ENCODE peak calls at places on chromosome 13, in eight cellular contexts. W is left ventricle myocardium inferior, R is uterus, N is endodermal cell, Z is fibroblast of lung, A is cardiac muscle cell, I is upper lobe of right lung, Q is left lung. H is an unnamed sample. For H3K4me1, the result is how much of the 10 kb centered on the place peaks cover.

GRCh38 chr13:30165791-30166190 is 141.6 kb downstream of the KATNAL1 start:
- DNase-seq in W (no peak), R (no peak), N (no peak), Z (no peak), A (peak), I (no peak), Q (no peak), H (peak)

GRCh38 chr13:70249332-70250064 is 141.2 kb upstream of the KLHL1 start:
- DNase-seq in W (no peak), R (no peak), N (peak), Z (peak), A (peak), I (no peak), Q (no peak), H (no peak)

GRCh38 chr13:85528578-85529215 is 270.5 kb downstream of the SLITRK6 start:
- DNase-seq in W (no peak), R (no peak), N (no peak), Z (peak), A (no peak), I (no peak), Q (no peak), H (no peak)

GRCh38 chr13:27822873-27823311 is 30.6 kb downstream of the GSX1 start:
- DNase-seq in W (no peak), R (no peak), N (no peak), Z (peak), A (peak), I (no peak), Q (no peak), H (no peak)

GRCh38 chr13:60733933-60734332 is 336.9 kb downstream of the TDRD3 start:
- DNase-seq in W (no peak), R (no peak), N (no peak), Z (no peak), A (no peak), I (no peak), Q (no peak), H (no peak)

GRCh38 chr13:104831823-104832222 is 1703.6 kb downstream of the EFNB2 start:
- DNase-seq in W (no peak), R (no peak), N (no peak), Z (no peak), A (no peak), I (no peak), Q (no peak), H (no peak)

GRCh38 chr13:97372929-97373328 is 61.0 kb upstream of the RAP2A start:
- DNase-seq in W (no peak), R (no peak), N (no peak), Z (no peak), A (no peak), I (no peak), Q (no peak), H (no peak)

GRCh38 chr13:49669735-49670309 is 21.5 kb downstream of the EBPL start:
- DNase-seq in W (no peak), R (no peak), N (peak), Z (peak), A (peak), I (no peak), Q (no peak), H (no peak)

GRCh38 chr13:32423592-32423991 is 4.3 kb downstream of the N4BP2L1 start:
- DNase-seq in W (no peak), R (no peak), N (no peak), Z (no peak), A (no peak), I (no peak), Q (no peak), H (no peak)

GRCh38 chr13:92745233-92745632 is 481.4 kb upstream of the GPC6 start:
- DNase-seq in W (no peak), R (no peak), N (no peak), Z (no peak), A (no peak), I (no peak), Q (no peak), H (no peak)

DNA sequence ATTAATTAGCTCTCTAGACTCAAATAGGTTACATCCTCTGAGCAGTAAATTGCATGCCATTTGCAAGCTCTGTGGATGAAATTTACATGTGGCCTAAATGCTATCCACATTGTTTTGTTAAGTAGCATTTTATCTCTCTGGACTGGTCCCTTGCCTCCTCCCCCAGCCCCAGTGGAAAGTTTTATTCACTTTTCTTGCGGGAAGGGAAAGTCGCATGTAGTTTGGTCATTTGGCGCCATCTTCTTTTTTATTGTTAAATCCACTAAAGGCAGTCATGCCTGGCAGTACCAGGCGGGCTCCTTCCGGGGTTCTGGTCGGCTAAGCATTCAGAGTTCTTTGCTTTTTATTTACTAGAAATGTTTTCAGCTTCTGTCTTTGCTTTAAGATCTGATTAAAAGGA is 188.7 kb downstream of the TM9SF2 start:
- DNase-seq in W (no peak), R (no peak), N (peak), Z (no peak), A (no peak), I (no peak), Q (no peak), H (no peak)
- H3K4me1 ChIP-seq in W (under half), R (under half), N (under half), Z (under half), A (under half), I (under half), Q (under half), H (under half)

DNA sequence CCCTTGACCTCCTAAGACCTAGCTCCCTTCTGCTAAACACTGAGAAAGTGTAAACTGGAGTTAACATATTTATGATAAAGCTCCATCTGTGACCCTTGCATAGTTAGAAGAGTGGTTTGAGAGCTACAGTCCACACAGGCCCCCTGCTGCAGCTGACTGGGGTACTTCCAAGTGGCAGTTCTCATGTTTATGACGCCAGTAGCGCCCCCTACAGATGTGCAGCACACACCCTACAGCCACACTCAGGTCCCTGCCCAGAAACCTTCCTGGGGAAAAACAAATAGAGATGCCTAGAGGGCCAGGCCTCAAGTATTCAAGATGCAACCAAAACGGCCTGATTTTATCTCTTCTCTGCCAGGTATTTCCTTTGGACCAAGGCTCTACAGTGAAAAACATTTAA is 553.2 kb downstream of the EFNB2 start:
- DNase-seq in W (no peak), R (no peak), N (peak), Z (no peak), A (no peak), I (no peak), Q (no peak), H (no peak)
- TF ChIP-seq CTCF in W (no peak), R (no peak), N (peak), Z (no peak), A (peak), I (no peak), Q (no peak), H (no peak)

DNA sequence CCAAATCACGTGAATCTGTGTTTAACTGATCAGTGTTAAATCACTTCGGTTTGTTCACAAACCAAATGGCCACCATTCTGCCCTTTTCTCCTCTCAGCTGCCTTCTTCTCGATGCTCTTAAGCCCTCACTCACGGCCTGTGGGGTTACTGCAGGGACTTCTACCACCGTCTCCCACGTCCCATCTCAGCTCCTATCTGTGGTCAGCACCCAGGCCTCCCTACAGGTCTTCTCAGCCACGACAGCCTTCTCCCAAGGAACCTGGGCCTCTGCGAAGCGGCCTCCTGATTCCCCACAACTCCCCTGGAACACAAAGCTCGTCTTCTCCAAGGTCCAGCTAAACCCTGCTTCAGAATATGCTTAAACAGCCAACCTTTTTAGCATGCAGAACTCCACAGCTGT is 103.8 kb downstream of the COL4A2 start:
- DNase-seq in W (no peak), R (no peak), N (peak), Z (no peak), A (no peak), I (no peak), Q (no peak), H (no peak)
- H3K4me1 ChIP-seq in W (half or more), R (under half), N (under half), Z (half or more), A (under half), I (under half), Q (under half), H (half or more)

GRCh38 chr13:40390290-40391008 is 276.0 kb downstream of the FOXO1 start:
- DNase-seq in W (no peak), R (no peak), N (no peak), Z (no peak), A (no peak), I (no peak), Q (no peak), H (no peak)
- TF ChIP-seq CTCF in W (no peak), R (no peak), N (peak), Z (no peak), A (no peak), I (no peak), Q (no peak), H (no peak)

H was measured in tibial nerve.